ENCODE peak calls at places on chromosome 16, in five cellular contexts. W is endothelial cell of umbilical vein, L is A549, G is HepG2, O is K562. K is an unnamed sample.
A peak's percentile ranks its signal among the peaks of the same experiment; 100 is the strongest.

GRCh38 chr16:86975445-86975844 is 341.7 kb downstream of the C16orf95 start:
- DNase-seq in W (peak; percentile 87), L (peak; percentile 64), G (no peak), O (peak; percentile 81), K (peak; percentile 59)

GRCh38 chr16:52633230-52633629 is 86.3 kb upstream of the TOX3 start:
- DNase-seq in W (no peak), L (no peak), G (no peak), O (no peak), K (no peak)

GRCh38 chr16:69351309-69352027 is at the start of gene TMED6:
- DNase-seq in W (no peak), L (no peak), G (peak; percentile 92), O (no peak), K (no peak)

GRCh38 chr16:29775742-29776408 is 2.2 kb upstream of the ZG16 start:
- DNase-seq in W (no peak), L (no peak), G (no peak), O (peak; percentile 50), K (no peak)

GRCh38 chr16:66091462-66091861 is 275.0 kb upstream of the CDH5 start:
- DNase-seq in W (no peak), L (no peak), G (no peak), O (no peak), K (peak; percentile 27)

GRCh38 chr16:66476328-66477027 is 49.4 kb downstream of the BEAN1 start:
- DNase-seq in W (no peak), L (peak; percentile 28), G (no peak), O (peak; percentile 74), K (peak; percentile 38)

GRCh38 chr16:30434852-30435251 is 5.0 kb upstream of the DCTPP1 start:
- DNase-seq in W (no peak), L (no peak), G (no peak), O (no peak), K (no peak)

GRCh38 chr16:47817048-47817447 is 338.7 kb downstream of the ABCC12 start:
- DNase-seq in W (no peak), L (no peak), G (no peak), O (no peak), K (no peak)

GRCh38 chr16:49618955-49619354 is 237.0 kb downstream of the ZNF423 start:
- DNase-seq in W (no peak), L (no peak), G (no peak), O (no peak), K (no peak)

DNA sequence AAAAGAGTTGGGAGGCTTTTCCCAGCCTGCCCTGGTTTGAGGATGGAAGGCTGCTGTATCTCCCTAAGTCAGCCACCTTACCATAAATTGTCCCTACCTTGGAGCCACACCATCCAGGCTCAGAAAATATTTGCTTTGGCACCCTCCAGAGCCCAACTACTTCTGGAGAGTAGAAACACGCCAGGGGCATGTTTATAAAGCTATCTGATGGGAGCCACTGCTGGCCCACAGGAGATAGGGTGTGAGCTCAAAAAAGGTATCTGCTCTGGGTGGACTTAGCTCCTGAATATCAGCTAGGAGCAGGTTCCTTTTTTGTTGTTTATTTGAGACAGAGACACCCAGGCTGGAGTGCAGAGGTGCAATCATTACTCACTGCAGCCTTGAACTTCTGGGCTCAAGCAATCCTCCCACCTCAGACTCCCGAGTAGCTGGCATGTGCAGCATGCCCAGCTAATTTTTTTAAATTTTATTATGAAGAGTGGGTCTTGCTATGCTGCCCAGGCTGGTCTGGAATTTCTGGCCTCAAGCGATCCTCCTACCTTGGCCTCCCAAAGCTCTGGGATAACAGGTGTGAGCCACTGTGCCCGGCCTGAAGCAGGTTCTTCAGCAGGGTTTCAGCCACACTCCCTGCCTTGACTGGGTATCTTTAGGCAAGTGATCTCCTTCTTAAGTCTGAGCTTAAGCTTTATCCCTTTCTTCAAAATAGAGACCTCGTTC is 147.1 kb downstream of the SALL1 start:
- DNase-seq in W (no peak), L (no peak), G (peak; percentile 41), O (no peak), K (no peak)
- TF ChIP-seq MYC in W (no peak), L (no peak), G (no peak), O (no peak), K (no peak)

GRCh38 chr16:3134338-3135119 is at the start of gene ZNF213:
- DNase-seq in W (peak; percentile 98), L (peak; percentile 94), G (peak; percentile 98), O (peak; percentile 87), K (peak; percentile 99)

GRCh38 chr16:3135120-3135715 is 389 bp downstream of the ZNF213 start:
- DNase-seq in W (peak; percentile 71), L (no peak), G (no peak), O (no peak), K (no peak)

GRCh38 chr16:3129137-3130131 is 5.4 kb upstream of the ZNF213 start:
- DNase-seq in W (peak; percentile 80), L (no peak), G (peak; percentile 82), O (peak; percentile 49), K (peak; percentile 92)

GRCh38 chr16:3127745-3128144 is 7.1 kb upstream of the ZNF213 start:
- DNase-seq in W (no peak), L (no peak), G (no peak), O (no peak), K (no peak)

DNA sequence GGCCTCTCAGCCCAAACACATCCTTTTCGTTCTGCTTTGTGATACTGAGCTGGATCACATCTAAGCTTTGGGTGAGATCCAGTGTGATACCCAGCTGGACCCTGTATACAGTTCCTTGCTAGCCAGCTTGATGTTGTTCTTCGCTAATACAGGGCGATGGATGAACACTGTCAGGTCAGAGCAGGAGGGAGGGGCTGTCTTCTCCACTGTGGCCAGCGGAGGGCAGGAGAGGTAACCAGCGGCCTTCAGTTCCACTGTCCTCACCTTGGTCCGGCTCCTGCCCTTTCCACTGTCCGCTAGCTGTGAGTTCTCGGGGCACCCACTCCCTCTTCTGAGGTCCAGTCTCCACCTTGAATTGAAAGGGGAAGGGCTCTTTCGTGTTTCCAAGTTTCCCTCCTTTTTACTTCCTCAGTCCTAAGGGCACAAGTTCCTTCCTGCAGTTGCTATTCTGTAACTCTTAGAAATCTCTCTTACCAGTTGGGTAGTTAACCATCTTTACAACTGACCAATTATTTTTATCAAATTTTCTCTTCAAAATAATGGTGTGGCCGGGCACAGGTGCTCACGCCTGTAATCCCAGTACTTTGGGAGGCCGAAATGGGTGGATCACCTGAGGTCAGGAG is 3.0 kb upstream of the ZNF213 start:
- DNase-seq in W (peak; percentile 48), L (no peak), G (peak; percentile 48), O (peak; percentile 61), K (peak; percentile 67)
- TF ChIP-seq CTCF in W (peak; percentile 74), L (peak; percentile 39), G (peak; percentile 88), O (peak; percentile 92), K (peak; percentile 80)

DNA sequence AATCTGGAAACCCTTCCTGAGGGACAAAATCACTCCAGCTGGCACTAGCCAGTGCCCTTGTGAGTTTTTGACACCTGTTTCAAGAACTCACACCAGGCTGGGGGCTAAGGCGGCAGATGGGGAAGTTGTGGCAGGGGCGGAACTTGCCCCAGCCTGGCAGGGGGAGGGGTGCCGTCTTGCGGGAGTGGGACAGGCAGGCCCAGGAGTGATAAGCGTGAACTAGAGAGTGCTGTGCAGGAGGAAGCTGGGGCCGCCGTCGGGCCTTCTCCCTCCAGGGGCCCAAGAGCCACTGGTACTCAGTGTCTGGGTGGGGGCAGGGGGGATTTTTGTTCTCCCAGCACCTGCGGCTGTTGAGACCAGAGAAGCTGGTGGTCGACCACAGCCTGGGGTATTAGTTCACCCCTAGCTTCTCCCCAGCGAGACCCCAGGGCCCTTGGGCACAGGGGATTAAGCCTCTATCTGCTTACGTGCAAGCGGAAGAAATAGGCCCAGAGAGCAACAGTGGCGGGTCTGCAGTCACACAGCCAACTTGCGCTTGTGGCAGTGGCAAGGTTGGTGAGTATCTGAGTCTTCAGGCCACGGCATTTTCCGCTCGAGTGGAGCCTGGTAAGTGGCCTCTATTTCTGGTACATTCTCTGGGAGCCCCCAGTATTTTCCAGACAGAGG is 40.1 kb upstream of the PLCG2 start:
- DNase-seq in W (no peak), L (no peak), G (no peak), O (peak; percentile 64), K (peak; percentile 98)
- TF ChIP-seq MYC in W (no peak), L (no peak), G (no peak), O (no peak), K (peak; percentile 81)

GRCh38 chr16:82263456-82264159 is 93.6 kb upstream of the MPHOSPH6 start:
- DNase-seq in W (peak; percentile 55), L (peak; percentile 51), G (peak; percentile 56), O (peak; percentile 75), K (peak; percentile 65)
- TF ChIP-seq CTCF in W (peak; percentile 85), L (peak; percentile 90), G (peak; percentile 96), O (peak; percentile 87), K (peak; percentile 93)